ENCODE peak calls at places on chromosomes 16 and 17, in eight cellular contexts. U is endothelial cell of umbilical vein, E is cardiac fibroblast, R is HCT116, M is tibial artery, K is IMR-90, I is body of pancreas, P is GM13976. O is an unnamed sample.

GRCh38 chr16:51164167-51164566 is 13.1 kb upstream of the SALL1 start:
- DNase-seq in U (no peak), E (no peak), R (no peak), M (no peak), K (peak), I (no peak), P (no peak), O (no peak)

GRCh38 chr16:85729452-85729851 is 21.4 kb downstream of the C16orf74 start:
- DNase-seq in U (no peak), E (no peak), R (no peak), M (no peak), K (peak), I (no peak), P (no peak), O (no peak)

GRCh38 chr17:79844869-79845600 is 5.8 kb upstream of the CBX4 start:
- DNase-seq in U (no peak), E (peak), R (no peak), M (no peak), K (no peak), I (no peak), P (peak), O (no peak)

GRCh38 chr17:50169121-50169764 is 3.4 kb downstream of the SGCA start:
- DNase-seq in U (peak), E (peak), R (peak), M (no peak), K (peak), I (peak), P (peak), O (no peak)

GRCh38 chr17:57286372-57287105 is 30.2 kb downstream of the MSI2 start:
- DNase-seq in U (no peak), E (no peak), R (no peak), M (no peak), K (no peak), I (no peak), P (no peak), O (no peak)

GRCh38 chr17:66165537-66166123 is 26.3 kb downstream of the CEP112 start:
- DNase-seq in U (peak), E (peak), R (peak), M (no peak), K (peak), I (peak), P (peak), O (no peak)

GRCh38 chr16:60748366-60748765 is 1287.9 kb downstream of the CDH8 start:
- DNase-seq in U (no peak), E (no peak), R (no peak), M (no peak), K (no peak), I (no peak), P (no peak), O (no peak)

GRCh38 chr16:50153648-50154368 is 702 bp downstream of the TENT4B start:
- DNase-seq in U (peak), E (peak), R (no peak), M (peak), K (no peak), I (peak), P (peak), O (peak)

GRCh38 chr17:79945591-79946255 is 89.9 kb downstream of the TBC1D16 start:
- DNase-seq in U (no peak), E (no peak), R (no peak), M (peak), K (no peak), I (no peak), P (no peak), O (peak)

GRCh38 chr17:81466564-81467472 is 45.8 kb downstream of the ACTG1 start:
- DNase-seq in U (no peak), E (no peak), R (no peak), M (no peak), K (no peak), I (peak), P (no peak), O (no peak)

GRCh38 chr16:67437513-67437912 is 6.6 kb downstream of the HSD11B2 start:
- DNase-seq in U (no peak), E (no peak), R (no peak), M (no peak), K (no peak), I (no peak), P (no peak), O (no peak)

GRCh38 chr16:77531741-77532140 is 96.9 kb upstream of the ADAMTS18 start:
- DNase-seq in U (peak), E (no peak), R (no peak), M (no peak), K (peak), I (no peak), P (no peak), O (no peak)

GRCh38 chr17:81184596-81184995 is 18.6 kb upstream of the AATK start:
- DNase-seq in U (no peak), E (no peak), R (no peak), M (no peak), K (no peak), I (no peak), P (no peak), O (no peak)

GRCh38 chr17:954431-955164 is 25.0 kb downstream of the NXN start:
- DNase-seq in U (peak), E (peak), R (no peak), M (no peak), K (peak), I (no peak), P (no peak), O (no peak)

GRCh38 chr17:71232801-71233559 is 887.8 kb upstream of the SOX9 start:
- DNase-seq in U (no peak), E (no peak), R (no peak), M (no peak), K (peak), I (peak), P (no peak), O (no peak)

GRCh38 chr17:15262291-15263205 is 2.6 kb downstream of the PMP22 start:
- DNase-seq in U (peak), E (peak), R (peak), M (peak), K (peak), I (peak), P (no peak), O (peak)

GRCh38 chr17:58786586-58787295 is 31.1 kb downstream of the PPM1E start:
- DNase-seq in U (peak), E (peak), R (peak), M (no peak), K (peak), I (peak), P (no peak), O (no peak)

GRCh38 chr16:52372313-52372712 is 174.6 kb downstream of the TOX3 start:
- DNase-seq in U (no peak), E (no peak), R (no peak), M (no peak), K (no peak), I (no peak), P (no peak), O (no peak)

GRCh38 chr17:8611135-8611534 is 19.4 kb downstream of the MYH10 start:
- DNase-seq in U (peak), E (peak), R (no peak), M (peak), K (no peak), I (no peak), P (no peak), O (no peak)

GRCh38 chr16:79400462-79401149 is 199.9 kb downstream of the MAF start:
- DNase-seq in U (no peak), E (no peak), R (no peak), M (no peak), K (no peak), I (no peak), P (no peak), O (no peak)

GRCh38 chr17:17420561-17421269 is 56.1 kb upstream of the MED9 start:
- DNase-seq in U (no peak), E (peak), R (no peak), M (peak), K (peak), I (peak), P (no peak), O (no peak)

GRCh38 chr17:73743802-73744201 is 99.6 kb upstream of the SDK2 start:
- DNase-seq in U (no peak), E (no peak), R (no peak), M (no peak), K (no peak), I (no peak), P (no peak), O (no peak)

GRCh38 chr17:29251969-29252866 is 5.6 kb downstream of the CRYBA1 start:
- DNase-seq in U (peak), E (peak), R (no peak), M (no peak), K (peak), I (no peak), P (peak), O (no peak)

GRCh38 chr16:62194828-62195227 is 158.6 kb upstream of the CDH8 start:
- DNase-seq in U (no peak), E (no peak), R (no peak), M (no peak), K (no peak), I (no peak), P (no peak), O (no peak)
- TF ChIP-seq CTCF in U (no peak), E (no peak), R (no peak), M (no peak), K (no peak), I (no peak), P (no peak), O (no peak)

GRCh38 chr17:31527606-31528005 is 136.1 kb downstream of the RAB11FIP4 start:
- DNase-seq in U (peak), E (peak), R (no peak), M (no peak), K (peak), I (no peak), P (no peak), O (no peak)
- TF ChIP-seq CTCF in U (no peak), E (no peak), R (no peak), M (no peak), K (no peak), I (no peak), P (no peak), O (no peak)

DNA sequence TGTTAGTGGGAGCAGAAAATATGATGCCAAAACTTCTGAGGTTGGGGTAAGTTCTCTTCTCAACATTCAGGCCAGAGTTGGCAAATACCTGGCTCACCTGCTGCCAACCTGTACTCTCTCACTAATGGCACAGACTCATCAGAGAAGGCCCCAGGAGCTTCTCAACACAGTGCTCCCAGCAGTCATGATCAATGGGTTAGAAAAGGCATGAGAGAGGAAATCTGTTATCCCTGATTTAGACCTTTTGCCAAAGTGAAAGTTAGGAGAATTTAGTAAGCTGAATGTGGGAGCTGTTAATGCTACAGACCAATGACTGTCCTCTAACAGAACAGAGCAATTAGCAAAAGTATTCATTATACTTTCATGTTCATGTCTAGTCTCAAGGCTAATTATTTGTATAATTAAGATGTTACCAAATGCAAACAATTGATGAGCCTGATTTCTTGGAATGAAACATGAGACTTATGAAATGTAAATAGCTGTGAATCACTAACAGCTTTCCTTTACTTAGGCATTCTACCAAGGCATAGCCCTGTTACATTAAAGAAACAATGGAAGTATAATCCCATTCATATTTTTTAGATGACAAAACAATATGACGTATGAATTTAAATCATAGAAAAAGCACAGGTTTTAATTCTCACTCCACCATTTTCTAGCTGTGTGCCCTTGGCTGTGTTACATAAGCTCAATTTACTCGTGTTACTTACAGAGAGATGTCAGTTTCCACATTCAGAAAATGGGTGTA is 68.7 kb upstream of the MARCHF10 start:
- DNase-seq in U (peak), E (peak), R (no peak), M (no peak), K (peak), I (no peak), P (no peak), O (no peak)
- TF ChIP-seq CTCF in U (no peak), E (no peak), R (no peak), M (no peak), K (no peak), I (no peak), P (no peak), O (no peak)

GRCh38 chr16:27223226-27223610 is 19.9 kb downstream of the KDM8 start:
- DNase-seq in U (no peak), E (no peak), R (no peak), M (no peak), K (no peak), I (no peak), P (peak), O (no peak)
- TF ChIP-seq CTCF in U (peak), E (peak), R (no peak), M (no peak), K (no peak), I (no peak), P (peak), O (no peak)

GRCh38 chr17:76388966-76389888 is 4.8 kb downstream of the SPHK1 start:
- DNase-seq in U (peak), E (no peak), R (no peak), M (no peak), K (no peak), I (peak), P (no peak), O (no peak)
- TF ChIP-seq CTCF in U (peak), E (peak), R (peak), M (no peak), K (peak), I (no peak), P (no peak), O (no peak)

GRCh38 chr17:51505450-51505849 is 245.1 kb downstream of the UTP18 start:
- DNase-seq in U (no peak), E (no peak), R (no peak), M (no peak), K (no peak), I (no peak), P (no peak), O (no peak)

GRCh38 chr17:51500454-51500853 is 240.1 kb downstream of the UTP18 start:
- DNase-seq in U (no peak), E (no peak), R (no peak), M (no peak), K (no peak), I (no peak), P (no peak), O (no peak)

GRCh38 chr17:51496378-51496777 is 236.0 kb downstream of the UTP18 start:
- DNase-seq in U (no peak), E (no peak), R (no peak), M (no peak), K (no peak), I (no peak), P (no peak), O (no peak)

DNA sequence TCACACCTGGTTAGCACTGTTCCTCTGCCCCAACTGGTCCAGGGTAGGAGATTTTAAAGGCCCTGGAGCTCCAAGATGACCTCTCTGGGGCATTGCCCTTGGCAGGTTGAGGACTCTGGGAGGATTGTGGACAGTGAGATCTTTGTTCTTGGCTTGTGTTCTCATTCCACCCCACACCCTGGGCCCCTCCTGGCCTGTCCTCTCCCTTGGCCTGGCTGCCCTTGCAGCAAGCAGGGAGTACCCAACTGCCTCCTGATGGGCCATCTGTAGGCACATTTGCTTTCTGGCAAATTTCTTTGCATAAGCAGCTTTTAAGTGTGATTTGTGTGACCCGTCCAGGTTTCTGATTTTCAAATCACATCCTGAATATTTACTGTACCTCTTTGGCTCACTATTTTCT is 239.6 kb downstream of the UTP18 start:
- DNase-seq in U (no peak), E (no peak), R (no peak), M (no peak), K (no peak), I (no peak), P (no peak), O (no peak)
- TF ChIP-seq CTCF in U (no peak), E (no peak), R (no peak), M (no peak), K (no peak), I (no peak), P (no peak), O (no peak)

DNA sequence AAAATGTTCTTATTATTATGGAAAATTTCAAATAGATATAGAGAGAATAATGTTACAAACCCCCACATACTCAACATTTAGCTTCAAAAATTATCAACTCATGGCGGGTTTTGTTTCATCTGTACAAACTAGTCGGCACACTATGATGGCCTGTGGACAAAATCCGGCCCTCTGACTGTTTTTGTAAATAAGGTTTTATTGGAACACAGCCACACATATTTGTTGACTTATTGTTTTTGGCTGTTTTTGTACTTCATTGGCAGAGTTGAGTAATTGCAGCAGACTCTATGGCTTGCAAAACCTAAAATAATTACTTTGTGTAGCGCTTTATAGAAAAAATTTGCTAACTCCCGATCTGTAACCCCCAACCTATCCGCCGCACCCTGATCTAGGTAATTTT is 41.4 kb upstream of the CLEC18A start:
- DNase-seq in U (no peak), E (no peak), R (no peak), M (no peak), K (no peak), I (no peak), P (no peak), O (no peak)
- TF ChIP-seq CTCF in U (no peak), E (no peak), R (no peak), M (no peak), K (no peak), I (no peak), P (no peak), O (no peak)

GRCh38 chr17:41579484-41580243 is 7.0 kb downstream of the KRT14 start:
- DNase-seq in U (peak), E (peak), R (peak), M (peak), K (peak), I (peak), P (peak), O (no peak)
- TF ChIP-seq CTCF in U (peak), E (peak), R (peak), M (peak), K (peak), I (peak), P (peak), O (peak)

DNA sequence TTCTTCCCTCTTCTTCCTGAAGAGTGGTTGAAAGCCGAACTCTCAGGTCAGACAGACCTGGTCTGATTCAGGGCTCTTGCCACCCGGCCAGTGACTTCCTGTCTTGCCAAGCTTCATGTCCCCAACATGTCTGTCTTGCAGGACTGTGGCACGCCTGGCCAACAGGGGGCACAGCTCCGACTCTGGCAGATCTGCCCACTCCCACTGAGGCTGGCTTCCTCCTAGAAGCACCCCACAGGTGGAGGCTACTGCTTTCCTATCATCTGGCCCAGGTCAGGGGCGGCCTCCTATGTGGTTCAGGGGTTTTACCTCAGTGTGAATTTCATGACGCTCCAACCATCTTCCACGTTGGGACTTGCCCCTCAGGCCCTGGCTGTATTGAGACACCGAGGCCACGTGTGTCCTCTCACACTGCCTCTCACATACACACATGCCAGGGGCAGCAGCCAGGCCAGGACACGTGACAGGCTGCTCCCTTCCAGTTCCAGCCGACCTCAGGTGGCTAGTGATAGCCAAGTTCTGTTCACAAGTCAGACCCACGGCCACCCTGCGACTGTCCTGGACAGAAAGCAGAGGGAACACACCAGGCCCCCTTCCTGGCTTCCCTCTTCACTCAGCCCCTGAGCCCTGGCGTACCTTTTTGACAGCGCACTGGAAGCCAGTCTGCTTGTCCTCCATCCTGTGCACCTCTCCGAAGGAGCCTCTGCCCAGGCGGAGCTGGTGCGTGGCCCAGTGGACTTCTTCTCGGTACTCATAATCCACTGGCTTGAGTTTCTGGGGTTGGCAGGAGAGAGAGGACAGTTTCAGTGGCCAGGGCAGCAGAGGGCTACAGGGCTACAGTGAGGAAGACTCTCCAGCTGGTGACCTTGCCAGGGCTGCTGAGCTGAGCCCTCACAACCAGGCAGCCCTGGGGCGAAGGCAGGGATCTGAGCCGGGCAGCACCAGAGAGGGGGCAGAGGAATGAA is 22.6 kb upstream of the SPATA32 start:
- DNase-seq in U (no peak), E (no peak), R (no peak), M (no peak), K (no peak), I (no peak), P (no peak), O (no peak)
- TF ChIP-seq CTCF in U (peak), E (peak), R (peak), M (no peak), K (peak), I (no peak), P (peak), O (peak)